ENCODE peak calls at places on chromosomes 2 and 18, in nine cellular contexts. U is heart left ventricle, L is A549, F is stomach, N is right lobe of liver, E is uterus, O is sigmoid colon, J is testis, R is thyroid gland. Z is an unnamed sample.

GRCh38 chr2:240595381-240596079 is 9.0 kb downstream of the CAPN10 start:
- DNase-seq in U (peak), L (peak), F (no peak), N (peak), E (peak), O (peak), J (peak), R (peak), Z (no peak)

GRCh38 chr2:37809931-37810570 is 115.0 kb upstream of the RMDN2 start:
- DNase-seq in U (no peak), L (no peak), F (no peak), N (no peak), E (no peak), O (no peak), J (no peak), R (no peak), Z (no peak)

GRCh38 chr2:134232461-134232860 is 21.4 kb upstream of the MGAT5 start:
- DNase-seq in U (no peak), L (no peak), F (no peak), N (no peak), E (no peak), O (no peak), J (no peak), R (no peak), Z (no peak)

GRCh38 chr18:57737661-57738060 is 65.5 kb downstream of the ATP8B1 start:
- DNase-seq in U (peak), L (peak), F (peak), N (peak), E (peak), O (peak), J (peak), R (peak), Z (no peak)

GRCh38 chr2:61786876-61787275 is 67.0 kb downstream of the FAM161A start:
- DNase-seq in U (no peak), L (no peak), F (no peak), N (no peak), E (no peak), O (no peak), J (no peak), R (no peak), Z (no peak)

GRCh38 chr2:99974966-99975365 is 167.4 kb downstream of the AFF3 start:
- DNase-seq in U (no peak), L (no peak), F (no peak), N (no peak), E (no peak), O (no peak), J (no peak), R (no peak), Z (no peak)

GRCh38 chr2:240949791-240950705 is 43.9 kb downstream of the CROCC2 start:
- DNase-seq in U (no peak), L (no peak), F (peak), N (no peak), E (no peak), O (peak), J (peak), R (no peak), Z (no peak)

GRCh38 chr18:22378672-22379282 is 38.9 kb downstream of the CTAGE1 start:
- DNase-seq in U (no peak), L (peak), F (peak), N (peak), E (no peak), O (no peak), J (peak), R (peak), Z (no peak)

GRCh38 chr2:25618676-25619075 is 54.7 kb downstream of the DTNB start:
- DNase-seq in U (no peak), L (peak), F (no peak), N (no peak), E (no peak), O (no peak), J (no peak), R (no peak), Z (no peak)

GRCh38 chr2:202361133-202361532 is 15.0 kb upstream of the BMPR2 start:
- DNase-seq in U (no peak), L (no peak), F (no peak), N (no peak), E (no peak), O (no peak), J (no peak), R (no peak), Z (no peak)

GRCh38 chr18:35029103-35029502 is 12.1 kb upstream of the MAPRE2 start:
- DNase-seq in U (no peak), L (no peak), F (no peak), N (no peak), E (peak), O (no peak), J (no peak), R (no peak), Z (no peak)

GRCh38 chr2:118372876-118373597 is 284.8 kb downstream of the INSIG2 start:
- DNase-seq in U (no peak), L (no peak), F (no peak), N (no peak), E (no peak), O (no peak), J (no peak), R (no peak), Z (no peak)

GRCh38 chr2:31810200-31810917 is 200.4 kb downstream of the MEMO1 start:
- DNase-seq in U (no peak), L (no peak), F (no peak), N (no peak), E (no peak), O (no peak), J (no peak), R (no peak), Z (no peak)

GRCh38 chr2:212921061-212921460 is 230.4 kb downstream of the IKZF2 start:
- DNase-seq in U (no peak), L (no peak), F (no peak), N (no peak), E (no peak), O (no peak), J (no peak), R (no peak), Z (no peak)

GRCh38 chr2:233531880-233532458 is 34.6 kb downstream of the USP40 start:
- DNase-seq in U (no peak), L (no peak), F (no peak), N (no peak), E (no peak), O (no peak), J (peak), R (no peak), Z (no peak)

GRCh38 chr2:15655123-15655887 is 63.6 kb downstream of the DDX1 start:
- DNase-seq in U (no peak), L (no peak), F (no peak), N (no peak), E (no peak), O (no peak), J (no peak), R (no peak), Z (no peak)

GRCh38 chr18:22223263-22223960 is 54.0 kb downstream of the GATA6 start:
- DNase-seq in U (peak), L (peak), F (peak), N (no peak), E (peak), O (peak), J (peak), R (peak), Z (peak)

GRCh38 chr2:102677219-102678215 is 58.2 kb downstream of the SLC9A2 start:
- DNase-seq in U (no peak), L (no peak), F (no peak), N (no peak), E (no peak), O (no peak), J (no peak), R (no peak), Z (no peak)

GRCh38 chr2:111698743-111699554 is 185.0 kb downstream of the ANAPC1 start:
- DNase-seq in U (no peak), L (peak), F (peak), N (peak), E (no peak), O (peak), J (peak), R (peak), Z (no peak)

GRCh38 chr2:101037161-101037755 is 35.2 kb downstream of the RPL31 start:
- DNase-seq in U (no peak), L (no peak), F (no peak), N (no peak), E (no peak), O (no peak), J (no peak), R (no peak), Z (no peak)

GRCh38 chr2:214881647-214882205 is 72.2 kb upstream of the BARD1 start:
- DNase-seq in U (no peak), L (no peak), F (no peak), N (no peak), E (no peak), O (no peak), J (no peak), R (peak), Z (no peak)

DNA sequence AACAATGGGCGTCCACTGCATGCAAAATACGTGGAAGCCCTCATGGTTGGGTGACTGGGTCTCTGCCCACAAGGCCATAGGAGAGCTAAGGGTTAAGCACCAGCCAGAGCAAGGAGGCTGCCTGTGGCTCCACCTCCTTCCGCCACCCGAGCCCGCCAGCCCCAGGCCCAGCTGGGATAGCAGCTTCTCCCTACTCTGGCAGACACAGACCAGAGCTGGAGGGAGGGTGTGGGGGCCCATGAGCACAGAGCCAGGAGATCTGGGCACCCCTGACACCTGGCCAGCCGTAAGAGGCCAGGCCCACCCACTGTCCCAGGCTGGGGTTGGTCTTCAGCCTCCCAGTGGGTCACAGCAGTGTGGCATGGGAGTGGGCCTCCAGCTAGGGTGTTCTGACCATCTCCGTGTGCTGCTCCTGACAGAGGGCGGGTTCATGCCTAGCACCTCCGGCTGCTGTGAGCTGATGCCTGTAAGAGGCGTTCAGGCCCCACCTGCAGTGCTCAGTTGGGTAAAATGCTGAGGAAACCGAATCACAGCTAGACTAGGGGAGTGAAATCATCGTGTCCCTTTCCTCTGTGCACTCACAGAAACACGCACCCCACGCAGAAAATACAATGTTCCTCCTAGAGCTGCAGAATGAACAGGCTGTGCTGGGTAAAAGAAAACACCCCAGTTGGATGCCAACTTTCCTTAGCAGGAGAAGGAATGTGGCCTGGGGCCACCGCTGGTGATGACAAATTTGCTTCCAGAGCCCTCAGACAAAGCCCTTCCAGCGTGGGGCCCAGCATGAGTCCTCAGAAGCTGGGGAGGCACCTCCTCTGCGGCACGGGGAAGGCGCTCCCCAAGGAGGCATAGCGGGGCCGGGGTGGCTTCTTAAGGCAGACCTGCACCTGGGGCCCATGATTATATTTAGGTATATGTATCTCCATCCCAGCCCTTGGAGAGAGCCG is 16.5 kb upstream of the ARHGEF4 start:
- DNase-seq in U (no peak), L (no peak), F (no peak), N (no peak), E (no peak), O (peak), J (no peak), R (peak), Z (no peak)
- H3K4me3 ChIP-seq in U (no peak), L (no peak), F (peak), N (no peak), E (no peak), O (no peak), J (no peak), R (no peak), Z (no peak)

GRCh38 chr2:69644506-69644979 is 1.0 kb upstream of the AAK1 start:
- DNase-seq in U (no peak), L (no peak), F (no peak), N (no peak), E (no peak), O (no peak), J (no peak), R (no peak), Z (peak)
- TF ChIP-seq POLR2A in U (no peak), L (no peak), F (no peak), N (no peak), E (no peak), O (no peak), J (no peak), R (no peak), Z (no peak)

DNA sequence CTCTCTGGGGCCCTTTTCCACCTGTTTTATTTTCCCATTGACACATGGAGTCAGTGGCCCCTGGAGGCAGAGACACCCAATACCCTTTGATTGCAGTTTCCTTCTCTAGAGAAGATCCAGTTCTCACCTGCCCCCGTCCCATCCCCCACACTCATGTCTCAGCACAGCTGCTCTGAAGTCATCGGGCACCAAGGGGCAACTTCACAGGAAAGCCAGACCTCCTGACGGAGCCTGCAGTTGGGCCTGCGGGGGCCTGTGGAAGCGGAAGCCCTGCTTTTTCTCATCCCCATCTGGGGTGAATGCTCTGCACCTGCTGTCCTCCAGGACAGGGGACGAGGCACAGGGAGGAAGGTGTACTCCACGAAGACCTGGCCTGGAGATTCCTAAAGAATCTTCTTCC is 308.3 kb upstream of the EPAS1 start:
- DNase-seq in U (no peak), L (no peak), F (no peak), N (no peak), E (no peak), O (no peak), J (no peak), R (no peak), Z (no peak)
- H3K4me3 ChIP-seq in U (no peak), L (no peak), F (no peak), N (no peak), E (no peak), O (no peak), J (no peak), R (no peak), Z (no peak)

DNA sequence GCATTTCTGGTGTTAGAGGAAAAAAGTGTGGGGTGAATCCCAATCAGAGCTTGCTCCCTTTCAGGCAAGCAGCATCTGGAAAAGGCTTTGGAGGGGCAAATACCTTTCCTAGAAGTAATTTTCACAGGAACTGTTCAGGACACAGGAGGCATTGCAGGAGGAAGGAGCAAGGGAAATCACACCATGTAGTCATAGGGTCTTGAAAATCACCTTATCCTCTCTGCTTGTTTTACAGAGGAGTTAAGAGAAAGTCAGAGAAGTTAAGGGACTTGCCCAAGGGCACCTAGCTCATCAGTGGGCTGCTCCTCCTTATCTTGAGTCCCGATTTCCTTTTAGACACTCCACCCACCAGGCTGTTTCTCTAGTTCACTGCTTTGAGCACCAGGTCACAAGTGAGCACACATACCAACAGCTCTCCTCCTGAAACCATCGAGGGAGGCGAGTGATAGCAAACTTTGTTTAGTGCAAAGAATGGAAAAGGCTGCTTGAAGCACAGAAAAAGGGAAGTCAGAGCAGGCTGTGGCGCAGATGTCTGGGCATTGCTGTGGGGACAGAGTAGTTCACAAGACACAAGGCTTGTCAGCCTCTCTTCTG is 89.2 kb upstream of the CXCR4 start:
- DNase-seq in U (no peak), L (no peak), F (no peak), N (no peak), E (no peak), O (no peak), J (no peak), R (peak), Z (no peak)
- TF ChIP-seq POLR2A in U (no peak), L (no peak), F (no peak), N (no peak), E (no peak), O (no peak), J (no peak), R (no peak), Z (no peak)

GRCh38 chr2:230203110-230203676 is 16.6 kb downstream of the SP110 start:
- DNase-seq in U (no peak), L (no peak), F (peak), N (no peak), E (no peak), O (no peak), J (peak), R (no peak), Z (no peak)
- H3K4me3 ChIP-seq in U (no peak), L (no peak), F (no peak), N (no peak), E (no peak), O (no peak), J (peak), R (no peak), Z (no peak)

GRCh38 chr2:96137611-96138129 is 632 bp downstream of the ASTL start:
- DNase-seq in U (peak), L (no peak), F (no peak), N (no peak), E (no peak), O (no peak), J (no peak), R (no peak), Z (no peak)

GRCh38 chr2:96134421-96134820 is 3.9 kb downstream of the ASTL start:
- DNase-seq in U (no peak), L (no peak), F (no peak), N (no peak), E (no peak), O (no peak), J (no peak), R (no peak), Z (no peak)

GRCh38 chr2:96136123-96136720 is 2.1 kb downstream of the ASTL start:
- DNase-seq in U (peak), L (no peak), F (no peak), N (no peak), E (no peak), O (no peak), J (no peak), R (no peak), Z (no peak)

GRCh38 chr2:96135171-96135570 is 3.1 kb downstream of the ASTL start:
- DNase-seq in U (no peak), L (no peak), F (no peak), N (no peak), E (no peak), O (no peak), J (no peak), R (no peak), Z (no peak)

GRCh38 chr2:96135621-96136020 is 2.7 kb downstream of the ASTL start:
- DNase-seq in U (peak), L (no peak), F (no peak), N (no peak), E (no peak), O (no peak), J (no peak), R (no peak), Z (no peak)
- TF ChIP-seq POLR2A in U (no peak), L (no peak), F (no peak), N (no peak), E (no peak), O (no peak), J (no peak), R (no peak), Z (no peak)

Z was measured in ovary.